ENCODE peak calls at places on chromosomes 11 and 22, in four cellular contexts. U is K562, D is GM12878, P is H1. W is an unnamed sample.

GRCh38 chr22:49427341-49427740 is 400.3 kb downstream of the BRD1 start:
- DNase-seq in U (no peak), D (no peak), P (no peak), W (no peak)

GRCh38 chr22:44707752-44708151 is 5.7 kb downstream of the PRR5 start:
- DNase-seq in U (no peak), D (no peak), P (no peak), W (no peak)

GRCh38 chr11:60912223-60912850 is 1.6 kb upstream of the TMEM109 start:
- DNase-seq in U (no peak), D (no peak), P (no peak), W (no peak)

GRCh38 chr11:100730266-100730665 is 43.2 kb downstream of the ARHGAP42 start:
- DNase-seq in U (no peak), D (no peak), P (no peak), W (no peak)

GRCh38 chr11:119594639-119595249 is 134.3 kb downstream of the NECTIN1 start:
- DNase-seq in U (peak), D (no peak), P (no peak), W (peak)

GRCh38 chr11:126225266-126225665 is 13.7 kb downstream of the FAM118B start:
- DNase-seq in U (no peak), D (no peak), P (no peak), W (no peak)

GRCh38 chr11:6057452-6057851 is 26.9 kb upstream of the OR56A1 start:
- DNase-seq in U (no peak), D (no peak), P (no peak), W (no peak)

GRCh38 chr22:26527574-26528465 is 15.5 kb upstream of the TFIP11 start:
- DNase-seq in U (no peak), D (no peak), P (no peak), W (no peak)

GRCh38 chr11:35040221-35040942 is 98.6 kb upstream of the CD44 start:
- DNase-seq in U (no peak), D (peak), P (no peak), W (no peak)

GRCh38 chr22:38819387-38819940 is 24.4 kb downstream of the NPTXR start:
- DNase-seq in U (no peak), D (no peak), P (no peak), W (no peak)

GRCh38 chr11:73174495-73174791 is 32.3 kb upstream of the FCHSD2 start:
- DNase-seq in U (no peak), D (no peak), P (no peak), W (no peak)

GRCh38 chr11:26014456-26015115 is 317.3 kb upstream of the ANO3 start:
- DNase-seq in U (no peak), D (no peak), P (no peak), W (no peak)

GRCh38 chr11:75371930-75372876 is 20.7 kb upstream of the ARRB1 start:
- DNase-seq in U (no peak), D (no peak), P (no peak), W (peak)

GRCh38 chr11:130631119-130631518 is 182.7 kb downstream of the ADAMTS15 start:
- DNase-seq in U (no peak), D (no peak), P (no peak), W (no peak)

GRCh38 chr11:84969103-84969502 is 658.0 kb downstream of the DLG2 start:
- DNase-seq in U (no peak), D (no peak), P (no peak), W (no peak)
- TF ChIP-seq TAF1 in U (no peak), D (no peak), P (no peak), W (no peak)

DNA sequence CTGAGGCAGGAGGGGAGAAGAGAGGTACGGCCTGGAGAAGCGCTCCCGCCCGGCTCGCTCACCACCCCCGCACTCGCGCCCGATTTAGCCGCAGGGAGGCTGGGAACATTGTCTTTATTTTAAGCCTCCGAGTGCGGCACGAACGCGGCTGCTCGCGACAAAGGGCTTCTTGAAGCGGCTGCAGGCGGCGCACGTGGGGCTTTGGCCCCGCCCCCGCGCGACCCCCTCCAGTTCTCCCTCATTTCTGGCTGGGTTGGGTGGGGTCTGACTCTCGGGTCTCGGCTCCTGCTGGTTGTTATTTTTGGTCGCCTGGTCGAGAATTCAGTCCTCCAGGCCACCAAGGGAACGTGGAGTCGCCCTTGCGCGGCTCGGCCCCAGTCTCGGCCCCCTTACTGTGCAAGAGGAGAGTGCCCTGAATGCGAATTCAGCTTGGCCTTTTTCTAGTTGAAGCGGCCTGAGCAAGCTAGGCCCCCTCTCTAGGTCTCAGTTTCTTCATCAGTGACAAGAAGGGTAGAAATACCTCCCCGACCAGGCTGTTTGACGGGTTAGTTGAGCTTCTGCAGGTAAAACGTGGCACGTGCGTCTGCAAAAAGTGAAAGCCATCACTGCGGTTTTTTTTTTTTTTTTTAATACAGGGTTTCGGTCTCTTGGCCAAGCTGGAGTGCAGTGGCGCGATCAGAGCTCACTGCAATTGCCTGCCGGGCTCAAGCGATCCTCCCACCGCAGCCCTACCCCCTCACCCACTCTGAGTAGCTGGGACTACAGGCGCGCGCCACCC is 2.7 kb upstream of the CHRM1 start:
- DNase-seq in U (peak), D (peak), P (peak), W (no peak)
- TF ChIP-seq EZH2 in U (no peak), D (no peak), P (no peak), W (no peak)

GRCh38 chr11:107777094-107777493 is 65.2 kb upstream of the SLN start:
- DNase-seq in U (no peak), D (no peak), P (no peak), W (no peak)
- TF ChIP-seq TAF1 in U (no peak), D (no peak), P (no peak), W (no peak)

GRCh38 chr11:69636870-69637600 is 3.9 kb upstream of the CCND1 start:
- DNase-seq in U (no peak), D (no peak), P (no peak), W (no peak)
- TF ChIP-seq EZH2 in U (no peak), D (no peak), P (no peak), W (no peak)

GRCh38 chr11:16153951-16154350 is 202.4 kb downstream of the SOX6 start:
- DNase-seq in U (no peak), D (no peak), P (no peak), W (no peak)

GRCh38 chr11:16154715-16155396 is 201.5 kb downstream of the SOX6 start:
- DNase-seq in U (no peak), D (no peak), P (no peak), W (peak)

GRCh38 chr11:16158426-16158994 is 197.8 kb downstream of the SOX6 start:
- DNase-seq in U (no peak), D (no peak), P (no peak), W (no peak)

GRCh38 chr11:16157327-16157726 is 199.0 kb downstream of the SOX6 start:
- DNase-seq in U (no peak), D (no peak), P (no peak), W (no peak)

DNA sequence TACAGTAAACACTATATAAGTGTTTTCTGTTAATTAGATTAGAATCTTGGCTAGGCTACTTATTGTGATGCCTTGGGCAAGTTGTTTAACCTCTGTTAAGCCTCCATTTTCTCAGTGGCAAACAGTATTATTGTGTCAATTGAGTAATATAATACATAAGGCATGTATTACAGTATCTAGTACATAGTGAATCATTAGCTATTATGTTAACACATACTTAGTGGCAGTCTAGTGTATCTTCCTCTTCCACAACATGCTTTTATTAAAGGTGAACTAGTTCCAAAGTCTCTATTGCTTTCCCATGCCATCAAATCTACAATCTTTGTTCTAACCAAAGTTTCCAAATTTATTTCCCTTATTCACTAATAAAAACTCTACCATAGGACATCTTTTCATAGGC is 200.9 kb downstream of the SOX6 start:
- DNase-seq in U (no peak), D (no peak), P (no peak), W (peak)
- TF ChIP-seq TAF1 in U (no peak), D (no peak), P (no peak), W (no peak)

DNA sequence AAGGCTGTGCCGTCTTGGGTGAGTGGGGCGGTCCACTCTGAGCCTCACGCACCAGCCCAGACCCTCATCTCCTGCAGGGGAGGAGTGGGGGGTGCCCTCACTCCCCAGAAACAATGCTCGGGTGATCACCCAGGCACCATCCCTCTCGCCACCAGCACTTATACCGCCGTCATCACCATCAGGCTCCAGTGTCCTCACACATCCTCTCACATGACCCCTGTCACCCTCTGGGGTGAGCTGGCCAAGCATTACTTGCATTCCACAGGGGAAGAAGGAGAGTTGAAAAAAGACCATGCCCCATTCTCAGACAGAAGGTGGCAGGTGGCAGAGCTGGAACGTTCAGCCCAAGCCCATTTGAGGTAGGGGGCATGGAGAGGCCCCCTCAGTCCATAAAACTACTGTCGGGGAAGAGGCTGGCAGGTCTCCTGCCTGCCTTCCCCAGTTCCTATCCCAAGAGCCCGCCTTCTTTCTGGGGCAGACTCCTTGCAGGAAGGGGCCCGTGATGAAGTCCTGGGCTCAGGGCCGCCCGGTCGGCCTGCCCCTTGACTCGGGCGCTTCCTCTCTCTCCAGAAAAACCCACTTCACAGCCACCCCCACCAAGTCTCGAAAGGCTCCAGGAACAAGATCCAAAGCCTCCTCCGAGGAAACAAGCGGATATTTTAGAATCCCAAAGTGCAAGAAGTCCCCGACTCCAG is 153.3 kb downstream of the DSCAML1 start:
- DNase-seq in U (no peak), D (no peak), P (no peak), W (no peak)
- TF ChIP-seq EZH2 in U (no peak), D (no peak), P (no peak), W (no peak)

GRCh38 chr22:33529424-33530113 is 390.7 kb downstream of the LARGE1 start:
- DNase-seq in U (no peak), D (no peak), P (no peak), W (no peak)
- TF ChIP-seq TAF1 in U (no peak), D (no peak), P (no peak), W (no peak)

DNA sequence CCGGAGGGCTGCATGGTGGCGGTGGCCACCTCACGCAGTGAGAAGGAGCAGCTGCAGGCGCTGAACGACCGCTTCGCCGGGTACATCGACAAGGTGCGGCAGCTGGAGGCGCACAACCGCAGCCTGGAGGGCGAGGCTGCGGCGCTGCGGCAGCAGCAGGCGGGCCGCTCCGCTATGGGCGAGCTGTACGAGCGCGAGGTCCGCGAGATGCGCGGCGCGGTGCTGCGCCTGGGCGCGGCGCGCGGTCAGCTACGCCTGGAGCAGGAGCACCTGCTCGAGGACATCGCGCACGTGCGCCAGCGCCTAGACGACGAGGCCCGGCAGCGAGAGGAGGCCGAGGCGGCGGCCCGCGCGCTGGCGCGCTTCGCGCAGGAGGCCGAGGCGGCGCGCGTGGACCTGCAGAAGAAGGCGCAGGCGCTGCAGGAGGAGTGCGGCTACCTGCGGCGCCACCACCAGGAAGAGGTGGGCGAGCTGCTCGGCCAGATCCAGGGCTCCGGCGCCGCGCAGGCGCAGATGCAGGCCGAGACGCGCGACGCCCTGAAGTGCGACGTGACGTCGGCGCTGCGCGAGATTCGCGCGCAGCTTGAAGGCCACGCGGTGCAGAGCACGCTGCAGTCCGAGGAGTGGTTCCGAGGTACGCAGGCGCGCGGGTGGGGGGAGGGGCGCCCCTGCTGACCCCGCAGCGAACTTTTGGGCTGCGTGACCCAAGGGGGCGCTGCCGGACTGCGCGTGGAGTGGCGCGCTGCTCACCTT is 670 bp downstream of the NEFH start:
- DNase-seq in U (peak), D (peak), P (peak), W (no peak)
- TF ChIP-seq EZH2 in U (no peak), D (no peak), P (peak), W (no peak)

DNA sequence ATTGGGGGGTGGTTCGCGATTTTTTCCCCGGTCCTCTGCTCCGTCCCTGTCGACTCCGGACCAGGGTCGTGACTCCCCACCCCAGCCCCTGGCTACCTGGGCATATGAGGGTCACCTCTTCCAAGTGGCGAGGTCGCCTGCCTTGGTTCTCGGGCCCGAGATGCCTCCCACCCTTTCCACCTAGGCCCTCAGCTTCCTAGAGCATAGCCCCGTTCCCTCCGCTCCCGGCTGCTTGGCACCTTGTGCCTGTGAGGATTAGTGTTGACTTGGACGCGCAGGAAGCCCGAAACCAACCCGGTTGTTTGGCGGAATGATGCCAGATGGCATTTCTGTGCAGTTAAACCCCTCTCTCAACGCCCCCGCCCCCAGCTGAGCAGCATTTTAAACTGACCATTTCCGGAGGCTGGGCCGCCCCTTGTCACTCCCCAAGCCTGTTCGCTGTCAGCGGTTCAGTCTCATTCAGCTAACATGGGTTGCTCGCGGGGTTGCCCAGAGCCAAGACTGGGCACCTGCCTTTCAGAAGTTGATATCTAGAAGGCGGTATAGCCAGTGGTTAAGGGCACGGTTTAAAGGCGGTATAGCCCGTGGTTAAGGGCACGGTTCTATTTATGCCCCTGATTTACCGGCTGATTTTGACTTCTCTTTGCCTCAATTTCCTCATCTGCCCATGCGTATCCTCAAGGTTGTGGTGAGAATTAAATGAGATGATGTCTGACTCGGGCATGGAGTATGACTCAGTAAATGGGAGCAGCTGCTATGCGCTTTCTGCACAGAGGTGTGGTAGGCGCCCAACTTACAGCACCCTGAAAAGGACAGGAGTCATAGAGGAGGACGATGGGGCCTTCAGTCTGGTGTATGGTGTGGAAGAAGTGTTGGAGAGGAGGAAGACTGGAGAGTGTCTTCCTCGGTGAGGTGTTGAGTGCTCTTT is 639 bp downstream of the INCENP start:
- DNase-seq in U (peak), D (no peak), P (no peak), W (peak)
- TF ChIP-seq TAF1 in U (no peak), D (no peak), P (no peak), W (peak)

DNA sequence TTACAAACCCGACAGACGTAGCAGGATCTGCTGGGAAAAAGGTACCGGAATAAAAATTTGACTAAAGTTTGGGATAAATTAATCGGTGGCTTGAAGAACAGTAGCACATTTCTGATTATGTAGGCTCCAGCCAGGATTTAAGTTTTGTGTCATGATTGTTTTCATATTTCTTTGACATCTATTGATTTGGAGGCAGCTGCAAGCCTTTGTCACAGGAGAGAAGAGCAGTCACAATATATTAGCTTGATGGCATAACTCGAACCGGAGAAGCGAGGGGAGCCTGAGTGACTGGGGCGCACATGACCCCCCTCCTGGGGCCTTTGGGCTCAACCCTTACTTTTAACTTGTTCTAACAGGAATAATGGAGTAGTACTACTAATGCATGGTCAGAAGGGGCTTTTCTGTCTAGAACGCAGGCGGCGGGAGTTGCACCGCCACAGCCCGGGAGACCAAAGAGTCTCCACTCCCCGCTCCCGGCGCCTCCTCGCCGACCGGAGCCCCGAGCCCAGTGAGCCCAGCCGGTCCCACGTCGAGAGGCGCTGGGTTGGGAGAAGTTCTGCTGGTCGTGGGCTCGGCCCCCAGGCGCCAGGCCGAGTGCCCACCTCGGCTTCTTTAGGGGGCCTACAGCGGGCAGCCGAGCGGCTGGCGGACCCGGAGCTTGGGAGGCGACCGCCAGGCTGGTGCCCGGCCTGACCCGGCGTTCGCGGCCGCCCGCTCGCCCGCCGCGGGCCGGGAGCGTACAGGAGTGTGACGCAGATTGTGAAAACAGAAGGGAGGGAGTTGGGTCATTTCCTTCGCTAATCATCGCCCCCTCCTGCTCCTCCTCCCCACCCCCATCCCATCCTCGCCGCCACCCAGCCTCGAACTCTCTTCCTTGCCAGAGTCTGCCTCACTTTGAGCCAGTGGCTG is 15.7 kb upstream of the PAX6 start:
- DNase-seq in U (no peak), D (no peak), P (peak), W (no peak)
- TF ChIP-seq EZH2 in U (no peak), D (peak), P (peak), W (no peak)

W was measured in HepG2.